ENCODE peak calls at places on chromosome 9, in five cellular contexts. J is body of pancreas, A is heart left ventricle, E is stomach, Q is cardiac muscle cell. F is an unnamed sample.

GRCh38 chr9:76887003-76887821 is 18.7 kb downstream of the PRUNE2 start:
- DNase-seq in A (no peak), Q (no peak), J (no peak), E (no peak), F (no peak)

GRCh38 chr9:34869390-34869789 is 88.7 kb upstream of the PHF24 start:
- DNase-seq in A (no peak), E (no peak), Q (peak; percentile 26), J (no peak), F (no peak)

GRCh38 chr9:120839146-120839545 is 3.6 kb downstream of the PSMD5 start:
- DNase-seq in J (no peak), Q (no peak), A (no peak), E (no peak), F (no peak)

GRCh38 chr9:136975624-136976023 is 1.7 kb upstream of the PTGDS start:
- DNase-seq in Q (no peak), A (peak; percentile 81), J (no peak), E (no peak), F (no peak)

GRCh38 chr9:35729700-35730485 is 2.1 kb downstream of the TLN1 start:
- DNase-seq in J (no peak), Q (peak; percentile 56), A (peak; percentile 76), E (peak; percentile 42), F (peak; percentile 74)

GRCh38 chr9:116096046-116096445 is 57.5 kb upstream of the PAPPA start:
- DNase-seq in Q (no peak), E (no peak), A (no peak), J (no peak), F (no peak)

GRCh38 chr9:98926016-98926415 is 17.7 kb upstream of the COL15A1 start:
- DNase-seq in Q (no peak), E (no peak), A (no peak), J (no peak), F (no peak)

GRCh38 chr9:33288828-33289483 is 1.4 kb upstream of the NFX1 start:
- DNase-seq in A (peak; percentile 38), J (peak; percentile 20), E (no peak), Q (no peak), F (no peak)

GRCh38 chr9:70573308-70573707 is 158.9 kb upstream of the KLF9 start:
- DNase-seq in A (no peak), E (no peak), J (no peak), Q (no peak), F (no peak)

GRCh38 chr9:6711403-6711802 is 46.4 kb upstream of the KDM4C start:
- DNase-seq in J (no peak), A (no peak), E (no peak), Q (no peak), F (no peak)

GRCh38 chr9:98654247-98654646 is 54.5 kb downstream of the GABBR2 start:
- DNase-seq in A (no peak), Q (no peak), E (no peak), J (no peak), F (no peak)

GRCh38 chr9:15246243-15246642 is 60.8 kb downstream of the TTC39B start:
- DNase-seq in A (no peak), Q (no peak), E (no peak), J (no peak), F (no peak)

GRCh38 chr9:16090907-16091629 is 538.2 kb downstream of the CCDC171 start:
- DNase-seq in Q (no peak), J (no peak), A (no peak), E (no peak), F (no peak)

GRCh38 chr9:127706836-127707241 is at the start of gene CFAP157:
- DNase-seq in Q (peak; percentile 34), E (peak; percentile 28), J (peak; percentile 45), A (no peak), F (no peak)

GRCh38 chr9:101586651-101587050 is 8.1 kb downstream of the PPP3R2 start:
- DNase-seq in J (no peak), E (no peak), Q (no peak), A (no peak), F (no peak)

GRCh38 chr9:93238953-93239352 is 55.0 kb downstream of the WNK2 start:
- DNase-seq in A (no peak), Q (no peak), E (no peak), J (no peak), F (no peak)

GRCh38 chr9:106954562-106954961 is 91.6 kb downstream of the ZNF462 start:
- DNase-seq in A (no peak), J (no peak), Q (no peak), E (no peak), F (no peak)

GRCh38 chr9:135887021-135887507 is 20.3 kb downstream of the CAMSAP1 start:
- DNase-seq in Q (no peak), J (no peak), A (peak; percentile 71), E (peak; percentile 24), F (no peak)

GRCh38 chr9:127779136-127779981 is 893 bp upstream of the SH2D3C start:
- DNase-seq in A (no peak), J (no peak), Q (no peak), E (no peak), F (no peak)

GRCh38 chr9:131873891-131874440 is 134.1 kb upstream of the RAPGEF1 start:
- DNase-seq in J (no peak), E (no peak), A (no peak), Q (no peak), F (no peak)

GRCh38 chr9:108469654-108470053 is 386.1 kb downstream of the ACTL7B start:
- DNase-seq in E (no peak), J (no peak), A (no peak), Q (no peak), F (no peak)

GRCh38 chr9:99296375-99296951 is 74.4 kb downstream of the SEC61B start:
- DNase-seq in J (no peak), E (no peak), A (no peak), Q (no peak), F (no peak)

GRCh38 chr9:107260437-107261081 is 22.5 kb upstream of the RAD23B start:
- DNase-seq in J (no peak), A (no peak), Q (no peak), E (no peak), F (no peak)

GRCh38 chr9:113999256-114000062 is 78.6 kb downstream of the AMBP start:
- DNase-seq in Q (no peak), A (no peak), J (no peak), E (peak; percentile 14), F (peak; percentile 52)

GRCh38 chr9:129834489-129835127 is 467 bp downstream of the C9orf78 start:
- DNase-seq in J (no peak), Q (no peak), E (no peak), A (no peak), F (no peak)

GRCh38 chr9:86122309-86122708 is 23.0 kb upstream of the GOLM1 start:
- DNase-seq in A (no peak), J (no peak), Q (no peak), E (no peak), F (no peak)

GRCh38 chr9:86128235-86128822 is 29.0 kb upstream of the GOLM1 start:
- DNase-seq in E (no peak), J (no peak), Q (no peak), A (no peak), F (no peak)

DNA sequence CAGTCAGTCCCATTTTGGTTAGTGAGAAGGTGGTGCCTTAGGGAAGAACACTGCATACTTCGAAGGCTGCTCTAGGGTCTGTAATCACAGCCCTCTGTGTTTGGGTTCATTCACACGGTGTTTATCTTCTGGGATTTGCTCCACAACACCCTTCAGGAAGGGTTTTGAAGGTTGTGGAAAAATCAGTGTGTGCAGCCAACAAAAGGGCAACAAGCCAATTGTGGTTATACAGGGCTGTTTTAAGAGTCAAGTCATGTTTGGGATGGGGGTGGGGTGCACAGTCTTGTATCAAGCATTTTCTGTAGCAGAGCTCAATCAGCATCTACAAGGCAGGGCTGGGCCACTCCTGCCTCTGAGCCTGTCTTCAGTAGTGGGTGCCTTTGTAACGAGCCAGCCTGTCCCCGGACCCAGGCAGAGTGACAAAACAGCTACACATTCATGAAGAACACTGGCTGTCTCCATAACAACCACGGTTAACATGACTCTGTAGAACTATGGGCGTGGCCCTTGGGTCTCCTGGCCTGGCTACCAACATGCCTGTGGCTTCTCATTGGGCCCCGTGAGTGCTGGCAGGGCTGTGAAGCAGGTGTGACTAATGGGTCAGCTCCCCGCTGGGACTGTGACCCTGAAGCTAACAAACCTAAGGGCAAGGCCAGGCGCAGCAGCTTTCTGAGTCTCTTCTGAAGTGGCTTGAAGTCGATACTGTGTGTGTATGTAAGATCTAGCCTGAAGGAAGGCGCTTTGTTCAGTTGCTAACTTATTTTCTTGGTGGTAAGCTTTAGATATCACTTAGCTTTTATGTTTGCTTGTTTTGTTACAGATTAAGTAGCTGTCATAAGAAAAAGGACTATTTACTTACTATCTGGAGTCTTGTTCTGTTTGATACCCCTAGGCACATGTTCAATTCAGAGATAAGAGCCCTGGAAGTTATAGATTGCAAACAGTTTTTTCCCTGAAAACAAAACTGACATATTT is 27.9 kb upstream of the GOLM1 start:
- DNase-seq in Q (peak; percentile 91), J (peak; percentile 95), E (peak; percentile 89), A (peak; percentile 37), F (peak; percentile 64)
- H3K27ac ChIP-seq in Q (peak overlapping the region; percentile 80), J (peak overlapping the region; percentile 90), E (peak overlapping the region; percentile 39), A (no peak overlapping the region), F (no peak overlapping the region)

DNA sequence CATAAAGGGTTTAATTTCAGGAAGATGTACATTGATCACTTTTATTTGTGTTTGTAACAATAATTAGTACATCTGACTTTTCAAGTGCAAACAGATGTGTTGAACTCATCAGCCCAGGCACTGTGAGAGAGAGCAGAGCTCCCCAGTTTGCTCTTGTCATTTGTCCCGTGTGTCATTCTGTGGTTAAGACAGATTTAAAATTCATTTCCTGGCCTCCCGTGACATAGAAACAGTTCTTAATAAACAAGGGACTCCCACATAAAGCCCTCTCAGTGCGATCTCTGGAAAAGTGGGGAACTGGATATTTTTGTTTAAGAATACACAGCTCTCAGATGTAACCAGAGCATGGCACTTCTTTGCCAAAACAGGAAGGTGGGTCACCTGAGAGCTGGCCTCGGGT is 58.6 kb downstream of the PRKACG start:
- DNase-seq in Q (no peak), J (no peak), E (no peak), A (no peak), F (no peak)
- H3K4me1 ChIP-seq in Q (no peaks in the 10 kb centered on the region), J (peaks cover 3% of the 10 kb centered on the region), E (no peaks in the 10 kb centered on the region), A (no peaks in the 10 kb centered on the region), F (no peaks in the 10 kb centered on the region)

GRCh38 chr9:3474821-3475220 is 51.0 kb downstream of the RFX3 start:
- DNase-seq in Q (no peak), E (no peak), A (no peak), J (no peak), F (no peak)
- H3K27ac ChIP-seq in Q (no peak overlapping the region), E (no peak overlapping the region), A (no peak overlapping the region), J (no peak overlapping the region), F (no peak overlapping the region)

GRCh38 chr9:112054916-112055315 is 120.2 kb downstream of the SUSD1 start:
- DNase-seq in A (no peak), Q (no peak), E (no peak), J (no peak), F (no peak)
- H3K4me1 ChIP-seq in A (peaks cover 5% of the 10 kb centered on the region), Q (no peaks in the 10 kb centered on the region), E (peaks cover 28% of the 10 kb centered on the region), J (peaks cover 21% of the 10 kb centered on the region), F (no peaks in the 10 kb centered on the region)

GRCh38 chr9:104838958-104839357 is 75.0 kb downstream of the NIPSNAP3B start:
- DNase-seq in A (no peak), J (no peak), Q (no peak), E (no peak), F (no peak)

GRCh38 chr9:104844710-104845109 is 80.8 kb downstream of the NIPSNAP3B start:
- DNase-seq in J (no peak), Q (no peak), E (no peak), A (no peak), F (no peak)

GRCh38 chr9:104841601-104842106 is 77.7 kb downstream of the NIPSNAP3B start:
- DNase-seq in E (no peak), J (no peak), Q (no peak), A (no peak), F (no peak)

GRCh38 chr9:104843644-104844226 is 79.8 kb downstream of the NIPSNAP3B start:
- DNase-seq in Q (no peak), J (no peak), A (no peak), E (no peak), F (no peak)

GRCh38 chr9:104842698-104843097 is 78.8 kb downstream of the NIPSNAP3B start:
- DNase-seq in Q (no peak), E (no peak), J (no peak), A (no peak), F (no peak)
- H3K27ac ChIP-seq in Q (no peak overlapping the region), E (no peak overlapping the region), J (no peak overlapping the region), A (no peak overlapping the region), F (no peak overlapping the region)